ENCODE peak calls at places on chromosomes 16 and 17, in five cellular contexts. One of them, this sample, is unnamed.

GRCh38 chr17:66268247-66268927 is 34.0 kb upstream of the PRKCA start:
- DNase-seq in SK-N-MC: no peak
- DNase-seq in stimulated activated CD4-positive, alpha-beta T cell treated with anti-CD3 and anti-CD28 coated beads, Interleukin-2, amount 100 ng/mL, for 48 hours: no peak
- DNase-seq in thoracic aorta: no peak
- DNase-seq in stimulated activated CD8-positive, alpha-beta memory T cell treated with anti-CD3 and anti-CD28 coated beads, Interleukin-15, amount 100 ng/mL, for 48 hours: no peak
- DNase-seq in this sample: no peak

GRCh38 chr16:50371936-50372595 is 3.3 kb upstream of the BRD7 start:
- DNase-seq in thoracic aorta: no peak
- DNase-seq in stimulated activated CD4-positive, alpha-beta T cell treated with anti-CD3 and anti-CD28 coated beads, Interleukin-2, amount 100 ng/mL, for 48 hours: no peak
- DNase-seq in SK-N-MC: no peak
- DNase-seq in stimulated activated CD8-positive, alpha-beta memory T cell treated with anti-CD3 and anti-CD28 coated beads, Interleukin-15, amount 100 ng/mL, for 48 hours: no peak
- DNase-seq in this sample: no peak

GRCh38 chr17:13776027-13776551 is 174.4 kb upstream of the HS3ST3A1 start:
- DNase-seq in stimulated activated CD4-positive, alpha-beta T cell treated with anti-CD3 and anti-CD28 coated beads, Interleukin-2, amount 100 ng/mL, for 48 hours: no peak
- DNase-seq in stimulated activated CD8-positive, alpha-beta memory T cell treated with anti-CD3 and anti-CD28 coated beads, Interleukin-15, amount 100 ng/mL, for 48 hours: no peak
- DNase-seq in SK-N-MC: no peak
- DNase-seq in thoracic aorta: no peak
- DNase-seq in this sample: no peak

GRCh38 chr16:30996324-30996999 is 11.5 kb downstream of the HSD3B7 start:
- DNase-seq in stimulated activated CD4-positive, alpha-beta T cell treated with anti-CD3 and anti-CD28 coated beads, Interleukin-2, amount 100 ng/mL, for 48 hours: no peak
- DNase-seq in stimulated activated CD8-positive, alpha-beta memory T cell treated with anti-CD3 and anti-CD28 coated beads, Interleukin-15, amount 100 ng/mL, for 48 hours: no peak
- DNase-seq in thoracic aorta: no peak
- DNase-seq in SK-N-MC: no peak
- DNase-seq in this sample: no peak

GRCh38 chr17:78176548-78177025 is 8.2 kb downstream of the SYNGR2 start:
- DNase-seq in thoracic aorta: no peak
- DNase-seq in stimulated activated CD8-positive, alpha-beta memory T cell treated with anti-CD3 and anti-CD28 coated beads, Interleukin-15, amount 100 ng/mL, for 48 hours: peak
- DNase-seq in SK-N-MC: no peak
- DNase-seq in stimulated activated CD4-positive, alpha-beta T cell treated with anti-CD3 and anti-CD28 coated beads, Interleukin-2, amount 100 ng/mL, for 48 hours: peak
- DNase-seq in this sample: peak

GRCh38 chr16:71693168-71693567 is 31.3 kb downstream of the PHLPP2 start:
- DNase-seq in stimulated activated CD4-positive, alpha-beta T cell treated with anti-CD3 and anti-CD28 coated beads, Interleukin-2, amount 100 ng/mL, for 48 hours: no peak
- DNase-seq in thoracic aorta: no peak
- DNase-seq in stimulated activated CD8-positive, alpha-beta memory T cell treated with anti-CD3 and anti-CD28 coated beads, Interleukin-15, amount 100 ng/mL, for 48 hours: no peak
- DNase-seq in SK-N-MC: no peak
- DNase-seq in this sample: no peak

GRCh38 chr17:61634942-61635538 is 44.0 kb upstream of the NACA2 start:
- DNase-seq in SK-N-MC: no peak
- DNase-seq in thoracic aorta: no peak
- DNase-seq in stimulated activated CD8-positive, alpha-beta memory T cell treated with anti-CD3 and anti-CD28 coated beads, Interleukin-15, amount 100 ng/mL, for 48 hours: no peak
- DNase-seq in stimulated activated CD4-positive, alpha-beta T cell treated with anti-CD3 and anti-CD28 coated beads, Interleukin-2, amount 100 ng/mL, for 48 hours: no peak
- DNase-seq in this sample: no peak

GRCh38 chr17:8015957-8016631 is 13.7 kb downstream of the GUCY2D start:
- DNase-seq in SK-N-MC: no peak
- DNase-seq in thoracic aorta: no peak
- DNase-seq in stimulated activated CD4-positive, alpha-beta T cell treated with anti-CD3 and anti-CD28 coated beads, Interleukin-2, amount 100 ng/mL, for 48 hours: peak
- DNase-seq in stimulated activated CD8-positive, alpha-beta memory T cell treated with anti-CD3 and anti-CD28 coated beads, Interleukin-15, amount 100 ng/mL, for 48 hours: no peak
- DNase-seq in this sample: peak

GRCh38 chr16:48109496-48109895 is 46.3 kb downstream of the ABCC12 start:
- DNase-seq in thoracic aorta: no peak
- DNase-seq in stimulated activated CD4-positive, alpha-beta T cell treated with anti-CD3 and anti-CD28 coated beads, Interleukin-2, amount 100 ng/mL, for 48 hours: no peak
- DNase-seq in stimulated activated CD8-positive, alpha-beta memory T cell treated with anti-CD3 and anti-CD28 coated beads, Interleukin-15, amount 100 ng/mL, for 48 hours: no peak
- DNase-seq in SK-N-MC: no peak
- DNase-seq in this sample: no peak

GRCh38 chr17:17824119-17824779 is 12.5 kb downstream of the SREBF1 start:
- DNase-seq in stimulated activated CD4-positive, alpha-beta T cell treated with anti-CD3 and anti-CD28 coated beads, Interleukin-2, amount 100 ng/mL, for 48 hours: no peak
- DNase-seq in stimulated activated CD8-positive, alpha-beta memory T cell treated with anti-CD3 and anti-CD28 coated beads, Interleukin-15, amount 100 ng/mL, for 48 hours: no peak
- DNase-seq in SK-N-MC: no peak
- DNase-seq in thoracic aorta: no peak
- DNase-seq in this sample: no peak

GRCh38 chr16:17392127-17392856 is 78.5 kb downstream of the XYLT1 start:
- DNase-seq in stimulated activated CD4-positive, alpha-beta T cell treated with anti-CD3 and anti-CD28 coated beads, Interleukin-2, amount 100 ng/mL, for 48 hours: no peak
- DNase-seq in SK-N-MC: no peak
- DNase-seq in stimulated activated CD8-positive, alpha-beta memory T cell treated with anti-CD3 and anti-CD28 coated beads, Interleukin-15, amount 100 ng/mL, for 48 hours: no peak
- DNase-seq in thoracic aorta: no peak
- DNase-seq in this sample: no peak

GRCh38 chr16:22161999-22162657 is at the start of gene SDR42E2:
- DNase-seq in stimulated activated CD4-positive, alpha-beta T cell treated with anti-CD3 and anti-CD28 coated beads, Interleukin-2, amount 100 ng/mL, for 48 hours: peak
- DNase-seq in thoracic aorta: no peak
- DNase-seq in SK-N-MC: no peak
- DNase-seq in stimulated activated CD8-positive, alpha-beta memory T cell treated with anti-CD3 and anti-CD28 coated beads, Interleukin-15, amount 100 ng/mL, for 48 hours: peak
- DNase-seq in this sample: no peak

GRCh38 chr16:22719945-22720344 is 94.0 kb upstream of the HS3ST2 start:
- DNase-seq in SK-N-MC: no peak
- DNase-seq in stimulated activated CD4-positive, alpha-beta T cell treated with anti-CD3 and anti-CD28 coated beads, Interleukin-2, amount 100 ng/mL, for 48 hours: no peak
- DNase-seq in stimulated activated CD8-positive, alpha-beta memory T cell treated with anti-CD3 and anti-CD28 coated beads, Interleukin-15, amount 100 ng/mL, for 48 hours: no peak
- DNase-seq in thoracic aorta: no peak
- DNase-seq in this sample: no peak

GRCh38 chr17:59753522-59754467 is 46.3 kb downstream of the VMP1 start:
- DNase-seq in SK-N-MC: peak
- DNase-seq in stimulated activated CD8-positive, alpha-beta memory T cell treated with anti-CD3 and anti-CD28 coated beads, Interleukin-15, amount 100 ng/mL, for 48 hours: no peak
- DNase-seq in thoracic aorta: no peak
- DNase-seq in stimulated activated CD4-positive, alpha-beta T cell treated with anti-CD3 and anti-CD28 coated beads, Interleukin-2, amount 100 ng/mL, for 48 hours: no peak
- DNase-seq in this sample: no peak

This sample was measured in lower leg skin.